ENCODE peak calls at places on chromosomes 13 and 19, in nine cellular contexts. A is Peyer's patch, C is AG10803, B is PC-9, Y is keratinocyte, R is nephron progenitor cell, V is breast epithelium, E is HFFc6, X is heart right ventricle. J is an unnamed sample.

GRCh38 chr19:16509141-16510061 is 13.2 kb downstream of the C19orf44 start:
- DNase-seq in A (no peak), C (peak; percentile 12), B (no peak), Y (no peak), R (no peak), V (peak; percentile 90), E (no peak), X (no peak), J (no peak)

GRCh38 chr19:5705552-5705951 is 14.4 kb downstream of the LONP1 start:
- DNase-seq in A (no peak), C (no peak), B (no peak), Y (no peak), R (no peak), V (no peak), E (no peak), X (no peak), J (no peak)

GRCh38 chr13:85412448-85412847 is 386.8 kb downstream of the SLITRK6 start:
- DNase-seq in A (no peak), C (no peak), B (no peak), Y (no peak), R (no peak), V (no peak), E (no peak), X (no peak), J (no peak)

GRCh38 chr13:73167046-73167820 is 108.4 kb downstream of the KLF5 start:
- DNase-seq in A (no peak), C (no peak), B (peak; percentile 96), Y (no peak), R (no peak), V (no peak), E (no peak), X (no peak), J (no peak)

GRCh38 chr19:7926021-7926726 is at the start of gene CTXN1:
- DNase-seq in A (peak; percentile 83), C (peak; percentile 31), B (no peak), Y (no peak), R (peak; percentile 94), V (no peak), E (no peak), X (peak; percentile 81), J (peak; percentile 73)

GRCh38 chr19:6233051-6233826 is 46.5 kb downstream of the MLLT1 start:
- DNase-seq in A (peak; percentile 50), C (peak; percentile 74), B (no peak), Y (no peak), R (no peak), V (peak; percentile 85), E (no peak), X (peak; percentile 81), J (no peak)

GRCh38 chr13:109361562-109361961 is 424.8 kb downstream of the IRS2 start:
- DNase-seq in A (no peak), C (no peak), B (no peak), Y (no peak), R (no peak), V (no peak), E (no peak), X (no peak), J (no peak)

GRCh38 chr13:41563501-41564001 is 106.2 kb downstream of the RGCC start:
- DNase-seq in A (no peak), C (peak; percentile 81), B (no peak), Y (no peak), R (no peak), V (no peak), E (peak; percentile 48), X (no peak), J (no peak)

GRCh38 chr19:38686530-38686888 is 39.1 kb downstream of the ACTN4 start:
- DNase-seq in A (peak; percentile 62), C (no peak), B (no peak), Y (no peak), R (no peak), V (no peak), E (no peak), X (no peak), J (no peak)

GRCh38 chr19:38685666-38686529 is 38.4 kb downstream of the ACTN4 start:
- DNase-seq in A (no peak), C (peak; percentile 53), B (peak; percentile 80), Y (no peak), R (no peak), V (no peak), E (peak; percentile 60), X (no peak), J (no peak)

GRCh38 chr19:38690146-38690545 is 42.7 kb downstream of the ACTN4 start:
- DNase-seq in A (no peak), C (no peak), B (no peak), Y (no peak), R (no peak), V (no peak), E (no peak), X (no peak), J (no peak)

GRCh38 chr19:38684862-38685665 is 37.6 kb downstream of the ACTN4 start:
- DNase-seq in A (no peak), C (no peak), B (no peak), Y (no peak), R (no peak), V (no peak), E (no peak), X (no peak), J (no peak)

GRCh38 chr19:38687837-38688378 is 40.5 kb downstream of the ACTN4 start:
- DNase-seq in A (no peak), C (no peak), B (no peak), Y (no peak), R (no peak), V (no peak), E (no peak), X (no peak), J (no peak)
- TF ChIP-seq CTCF in A (no peak), C (no peak), B (no peak), Y (no peak), R (no peak), V (no peak), E (no peak), X (no peak), J (no peak)

DNA sequence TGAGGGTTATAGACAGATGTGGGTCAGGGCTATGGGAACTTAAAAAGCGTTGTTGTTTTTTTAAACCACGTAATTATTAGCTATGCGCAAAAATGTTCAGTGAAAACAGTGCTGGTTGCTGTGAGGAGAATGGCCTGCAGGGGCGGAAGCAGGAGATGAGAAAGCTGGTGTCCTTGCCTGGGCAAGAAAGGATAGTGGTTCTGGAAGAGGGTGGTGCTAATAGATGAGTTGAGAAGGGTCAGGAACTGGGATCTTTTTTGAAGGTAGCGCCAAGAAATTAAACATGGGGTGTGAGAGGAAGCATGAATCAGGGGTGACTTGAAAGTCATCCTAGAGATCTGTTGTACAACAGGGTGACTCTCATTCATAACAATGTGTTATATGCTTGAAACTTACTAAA is 4.8 kb upstream of the SMG9 start:
- DNase-seq in A (no peak), C (peak; percentile 69), B (no peak), Y (peak; percentile 98), R (no peak), V (peak; percentile 59), E (peak; percentile 79), X (no peak), J (no peak)
- TF ChIP-seq CTCF in A (no peak), C (peak; percentile 67), B (no peak), Y (peak; percentile 41), R (no peak), V (peak; percentile 55), E (peak; percentile 71), X (no peak), J (no peak)

DNA sequence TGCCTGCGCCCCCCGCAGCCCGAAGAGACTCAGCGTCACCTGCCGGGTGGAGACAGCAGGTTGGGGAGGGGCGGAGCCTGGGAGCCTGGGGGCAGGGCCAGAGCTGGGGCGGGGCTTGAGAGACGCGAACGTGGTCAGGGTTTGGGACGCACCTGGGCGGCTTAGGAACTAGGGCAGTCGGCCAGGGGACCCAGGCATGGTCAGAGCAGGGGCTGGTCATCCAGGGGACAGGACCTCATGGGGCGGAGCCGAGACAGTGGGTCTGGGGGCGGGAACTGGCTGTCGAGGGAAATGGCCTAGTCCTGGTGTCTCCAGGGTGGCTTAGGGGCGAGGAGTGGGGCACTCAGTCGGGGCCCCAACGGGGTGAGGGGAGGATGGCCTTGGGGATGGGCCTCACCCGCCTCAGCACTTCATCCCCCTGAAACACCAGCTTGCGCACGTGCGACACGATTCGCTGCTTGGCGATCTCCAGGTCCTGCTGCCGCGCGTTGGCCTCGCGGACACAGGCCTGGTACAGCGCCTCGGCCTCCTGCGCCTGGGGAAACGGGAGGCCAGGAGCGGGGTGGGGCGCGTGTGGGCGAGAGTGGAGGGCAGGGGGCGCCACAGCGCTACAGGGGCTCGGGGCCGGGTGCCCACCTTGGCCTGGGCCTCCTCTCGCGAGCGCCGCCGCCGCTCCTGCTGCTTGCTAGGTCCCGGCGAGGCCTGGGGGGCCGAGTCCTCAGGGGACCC is 5.8 kb downstream of the GMIP start:
- DNase-seq in A (no peak), C (no peak), B (no peak), Y (no peak), R (no peak), V (no peak), E (no peak), X (no peak), J (no peak)
- TF ChIP-seq CTCF in A (no peak), C (no peak), B (no peak), Y (no peak), R (no peak), V (no peak), E (peak; percentile 38), X (no peak), J (no peak)

DNA sequence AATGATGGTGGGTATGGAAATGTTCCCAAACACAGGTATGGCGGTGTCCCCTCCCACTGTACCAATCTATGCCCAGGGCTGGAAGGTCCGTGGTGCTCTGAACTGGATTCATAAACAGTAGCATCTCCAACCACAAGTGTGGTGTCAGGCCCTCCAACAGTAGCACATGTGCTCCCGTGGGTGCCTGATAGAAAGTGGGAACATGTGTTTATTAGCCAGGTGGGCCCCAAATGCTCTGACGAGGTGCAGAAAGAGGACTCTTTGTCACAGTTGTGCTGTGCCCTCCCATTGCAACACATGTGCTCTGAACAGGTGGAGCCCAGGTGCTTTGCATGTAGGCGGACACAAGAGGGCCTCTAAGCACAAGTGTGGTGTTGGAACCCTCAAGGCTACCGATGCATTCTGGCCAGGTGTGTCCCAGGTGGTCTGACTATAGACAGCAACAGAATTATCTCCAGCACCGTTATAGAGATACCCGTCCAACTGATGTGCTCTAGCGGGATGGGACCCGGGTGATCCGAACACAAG is 75.4 kb upstream of the ZNF30 start:
- DNase-seq in A (no peak), C (no peak), B (no peak), Y (no peak), R (no peak), V (no peak), E (no peak), X (no peak), J (no peak)
- TF ChIP-seq CTCF in A (no peak), C (no peak), B (no peak), Y (peak; percentile 48), R (no peak), V (no peak), E (no peak), X (no peak), J (no peak)

J was measured in natural killer cell.